ENCODE peak calls at places on chromosomes 7 and 10, in ten cellular contexts. Y, L, N, K, E, D, Q, P, A and Z are unnamed samples.

GRCh38 chr7:92834661-92835139 is 1.7 kb downstream of the CDK6 start:
- DNase-seq in Q (no peak), N (no peak), E (no peak), L (peak; percentile 38), K (no peak), D (no peak), P (peak; percentile 69), Y (no peak), A (no peak), Z (peak; percentile 22)

GRCh38 chr7:112143567-112143966 is 62.6 kb downstream of the DOCK4 start:
- DNase-seq in N (no peak), L (no peak), A (peak; percentile 81), D (no peak), Q (no peak), P (no peak), K (no peak), E (no peak), Y (peak; percentile 81), Z (no peak)

GRCh38 chr10:47339186-47339735 is 8.9 kb upstream of the RBP3 start:
- DNase-seq in K (no peak), D (no peak), Q (no peak), A (no peak), Y (no peak), P (no peak), N (no peak), L (no peak), E (no peak), Z (no peak)

GRCh38 chr10:101545898-101546297 is 42.2 kb downstream of the POLL start:
- DNase-seq in Q (no peak), L (no peak), K (no peak), D (no peak), P (no peak), N (no peak), E (no peak), A (no peak), Y (no peak), Z (no peak)

GRCh38 chr10:51881213-51881612 is 181.8 kb upstream of the CSTF2T start:
- DNase-seq in N (no peak), Y (no peak), A (no peak), P (no peak), E (no peak), K (no peak), L (no peak), D (no peak), Q (no peak), Z (no peak)

GRCh38 chr7:16347461-16348192 is 73.7 kb downstream of the CRPPA start:
- DNase-seq in N (no peak), A (peak; percentile 24), K (no peak), E (no peak), Y (no peak), Q (peak; percentile 50), L (no peak), D (no peak), P (no peak), Z (no peak)

GRCh38 chr7:128299109-128299514 is 44.6 kb downstream of the RBM28 start:
- DNase-seq in Q (no peak), P (no peak), Y (no peak), E (no peak), A (no peak), D (no peak), N (no peak), K (no peak), L (no peak), Z (no peak)

GRCh38 chr7:98539865-98540264 is 77.2 kb upstream of the NPTX2 start:
- DNase-seq in A (no peak), K (no peak), P (no peak), L (no peak), Y (no peak), Q (no peak), D (no peak), E (no peak), N (no peak), Z (no peak)

GRCh38 chr10:6269953-6270867 is 67.5 kb downstream of the PFKFB3 start:
- DNase-seq in Q (no peak), L (peak; percentile 62), K (peak; percentile 39), A (no peak), P (no peak), D (no peak), E (no peak), Y (no peak), N (peak; percentile 85), Z (peak; percentile 7)

GRCh38 chr7:115352375-115352774 is 430.5 kb downstream of the MDFIC start:
- DNase-seq in P (no peak), L (no peak), A (peak; percentile 71), D (no peak), K (no peak), N (no peak), Y (peak; percentile 53), Q (peak; percentile 4), E (no peak), Z (no peak)

GRCh38 chr7:50822716-50823115 is 40.0 kb upstream of the GRB10 start:
- DNase-seq in Q (peak; percentile 54), K (no peak), N (no peak), E (no peak), P (no peak), A (no peak), Y (no peak), D (no peak), L (no peak), Z (no peak)

GRCh38 chr7:27170936-27171635 is 3.0 kb downstream of the HOXA10 start:
- DNase-seq in E (no peak), K (no peak), N (peak; percentile 1), Y (no peak), P (peak; percentile 44), L (no peak), D (no peak), A (no peak), Q (no peak), Z (no peak)

GRCh38 chr10:133465191-133465949 is 11.6 kb downstream of the SCART1 start:
- DNase-seq in Y (no peak), P (no peak), L (no peak), N (no peak), K (no peak), D (no peak), Q (no peak), A (no peak), E (no peak), Z (no peak)

GRCh38 chr10:131166486-131166885 is 145.0 kb downstream of the TCERG1L start:
- DNase-seq in Y (no peak), D (no peak), Q (no peak), K (no peak), L (no peak), N (no peak), P (no peak), A (no peak), E (no peak), Z (no peak)

GRCh38 chr7:132256721-132257212 is 319.5 kb downstream of the PLXNA4 start:
- DNase-seq in Y (no peak), P (no peak), E (no peak), L (no peak), A (no peak), D (no peak), Q (no peak), N (no peak), K (no peak), Z (no peak)

GRCh38 chr10:88165849-88166271 is 302.4 kb downstream of the PTEN start:
- DNase-seq in P (no peak), A (peak; percentile 16), Y (no peak), Q (no peak), L (no peak), E (no peak), N (no peak), K (no peak), D (no peak), Z (no peak)

GRCh38 chr10:24390746-24391145 is 181.8 kb downstream of the KIAA1217 start:
- DNase-seq in D (no peak), Q (no peak), Y (no peak), A (no peak), K (no peak), L (no peak), P (no peak), N (no peak), E (no peak), Z (no peak)